ENCODE peak calls at places on chromosomes 2 and 18, in nine cellular contexts. One of them, this sample, is unnamed.
A peak's percentile ranks its signal among the peaks of the same experiment; 100 is the strongest.

GRCh38 chr2:152715854-152716428 is 1.3 kb downstream of the PRPF40A start:
- DNase-seq in GM04504: no peak
- DNase-seq in AG08396: peak; percentile 12
- DNase-seq in OCI-LY7: peak; percentile 66
- DNase-seq in NCI-H2081: peak; percentile 9
- DNase-seq in hypothalamus: no peak
- DNase-seq in activated T-cell treated with anti-CD3 and anti-CD28 coated beads, Interleukin-2, amount 50 U/mL, for 48 hours: peak; percentile 47
- DNase-seq in NCI-H1105: no peak
- DNase-seq in heart left ventricle: no peak
- DNase-seq in this sample: peak; percentile 81

GRCh38 chr18:54774423-54774822 is 53.9 kb upstream of the RAB27B start:
- DNase-seq in GM04504: peak; percentile 63
- DNase-seq in AG08396: no peak
- DNase-seq in OCI-LY7: no peak
- DNase-seq in NCI-H2081: no peak
- DNase-seq in hypothalamus: no peak
- DNase-seq in activated T-cell treated with anti-CD3 and anti-CD28 coated beads, Interleukin-2, amount 50 U/mL, for 48 hours: no peak
- DNase-seq in NCI-H1105: no peak
- DNase-seq in heart left ventricle: no peak
- DNase-seq in this sample: no peak

GRCh38 chr18:24170389-24170788 is 31.5 kb downstream of the CABYR start:
- DNase-seq in GM04504: no peak
- DNase-seq in AG08396: no peak
- DNase-seq in OCI-LY7: no peak
- DNase-seq in NCI-H2081: no peak
- DNase-seq in hypothalamus: no peak
- DNase-seq in activated T-cell treated with anti-CD3 and anti-CD28 coated beads, Interleukin-2, amount 50 U/mL, for 48 hours: peak; percentile 33
- DNase-seq in NCI-H1105: no peak
- DNase-seq in heart left ventricle: no peak
- DNase-seq in this sample: peak; percentile 27

GRCh38 chr18:57084331-57085298 is 62.3 kb upstream of the BOD1L2 start:
- DNase-seq in GM04504: no peak
- DNase-seq in AG08396: no peak
- DNase-seq in OCI-LY7: peak; percentile 58
- DNase-seq in NCI-H2081: no peak
- DNase-seq in hypothalamus: no peak
- DNase-seq in activated T-cell treated with anti-CD3 and anti-CD28 coated beads, Interleukin-2, amount 50 U/mL, for 48 hours: no peak
- DNase-seq in NCI-H1105: no peak
- DNase-seq in heart left ventricle: no peak
- DNase-seq in this sample: no peak

GRCh38 chr2:163637876-163638275 is 97.9 kb downstream of the FIGN start:
- DNase-seq in GM04504: no peak
- DNase-seq in AG08396: no peak
- DNase-seq in OCI-LY7: no peak
- DNase-seq in NCI-H2081: no peak
- DNase-seq in hypothalamus: no peak
- DNase-seq in activated T-cell treated with anti-CD3 and anti-CD28 coated beads, Interleukin-2, amount 50 U/mL, for 48 hours: no peak
- DNase-seq in NCI-H1105: no peak
- DNase-seq in heart left ventricle: no peak
- DNase-seq in this sample: no peak

GRCh38 chr18:45112682-45113081 is 432.0 kb downstream of the SETBP1 start:
- DNase-seq in GM04504: no peak
- DNase-seq in AG08396: no peak
- DNase-seq in OCI-LY7: no peak
- DNase-seq in NCI-H2081: no peak
- DNase-seq in hypothalamus: no peak
- DNase-seq in activated T-cell treated with anti-CD3 and anti-CD28 coated beads, Interleukin-2, amount 50 U/mL, for 48 hours: no peak
- DNase-seq in NCI-H1105: no peak
- DNase-seq in heart left ventricle: no peak
- DNase-seq in this sample: no peak

GRCh38 chr2:11563784-11564666 is 30.2 kb downstream of the GREB1 start:
- DNase-seq in GM04504: no peak
- DNase-seq in AG08396: no peak
- DNase-seq in OCI-LY7: no peak
- DNase-seq in NCI-H2081: no peak
- DNase-seq in hypothalamus: no peak
- DNase-seq in activated T-cell treated with anti-CD3 and anti-CD28 coated beads, Interleukin-2, amount 50 U/mL, for 48 hours: no peak
- DNase-seq in NCI-H1105: no peak
- DNase-seq in heart left ventricle: no peak
- DNase-seq in this sample: no peak

GRCh38 chr2:193845604-193846003 is 1650.9 kb upstream of the TMEFF2 start:
- DNase-seq in GM04504: no peak
- DNase-seq in AG08396: no peak
- DNase-seq in OCI-LY7: no peak
- DNase-seq in NCI-H2081: no peak
- DNase-seq in hypothalamus: no peak
- DNase-seq in activated T-cell treated with anti-CD3 and anti-CD28 coated beads, Interleukin-2, amount 50 U/mL, for 48 hours: no peak
- DNase-seq in NCI-H1105: no peak
- DNase-seq in heart left ventricle: no peak
- DNase-seq in this sample: no peak

GRCh38 chr2:6576312-6576711 is 289.4 kb downstream of the CMPK2 start:
- DNase-seq in GM04504: no peak
- DNase-seq in AG08396: no peak
- DNase-seq in OCI-LY7: no peak
- DNase-seq in NCI-H2081: no peak
- DNase-seq in hypothalamus: no peak
- DNase-seq in activated T-cell treated with anti-CD3 and anti-CD28 coated beads, Interleukin-2, amount 50 U/mL, for 48 hours: no peak
- DNase-seq in NCI-H1105: no peak
- DNase-seq in heart left ventricle: no peak
- DNase-seq in this sample: no peak

GRCh38 chr18:76791642-76792041 is 30.7 kb upstream of the ZNF236 start:
- DNase-seq in GM04504: no peak
- DNase-seq in AG08396: no peak
- DNase-seq in OCI-LY7: no peak
- DNase-seq in NCI-H2081: no peak
- DNase-seq in hypothalamus: no peak
- DNase-seq in activated T-cell treated with anti-CD3 and anti-CD28 coated beads, Interleukin-2, amount 50 U/mL, for 48 hours: no peak
- DNase-seq in NCI-H1105: no peak
- DNase-seq in heart left ventricle: no peak
- DNase-seq in this sample: no peak

GRCh38 chr2:58701688-58702301 is 460.7 kb upstream of the FANCL start:
- DNase-seq in GM04504: no peak
- DNase-seq in AG08396: no peak
- DNase-seq in OCI-LY7: no peak
- DNase-seq in NCI-H2081: no peak
- DNase-seq in hypothalamus: no peak
- DNase-seq in activated T-cell treated with anti-CD3 and anti-CD28 coated beads, Interleukin-2, amount 50 U/mL, for 48 hours: no peak
- DNase-seq in NCI-H1105: no peak
- DNase-seq in heart left ventricle: no peak
- DNase-seq in this sample: no peak

GRCh38 chr2:61658841-61659780 is 121.0 kb upstream of the XPO1 start:
- DNase-seq in GM04504: no peak
- DNase-seq in AG08396: peak; percentile 32
- DNase-seq in OCI-LY7: peak; percentile 80
- DNase-seq in NCI-H2081: peak; percentile 26
- DNase-seq in hypothalamus: no peak
- DNase-seq in activated T-cell treated with anti-CD3 and anti-CD28 coated beads, Interleukin-2, amount 50 U/mL, for 48 hours: no peak
- DNase-seq in NCI-H1105: peak; percentile 2
- DNase-seq in heart left ventricle: no peak
- DNase-seq in this sample: peak; percentile 71